ENCODE peak calls at places on chromosomes 11 and 22, in six cellular contexts. One of them, this sample, is unnamed.

GRCh38 chr11:102110761-102111010 is 439 bp downstream of the YAP1 start:
- DNase-seq in ovary: no peak
- DNase-seq in colonic mucosa: no peak
- DNase-seq in WTC11: no peak
- DNase-seq in dorsolateral prefrontal cortex: no peak
- DNase-seq in AG09319: no peak
- DNase-seq in this sample: no peak

GRCh38 chr11:69941546-69942332 is 122.5 kb upstream of the FGF3 start:
- DNase-seq in ovary: no peak
- DNase-seq in colonic mucosa: no peak
- DNase-seq in WTC11: peak
- DNase-seq in dorsolateral prefrontal cortex: peak
- DNase-seq in AG09319: no peak
- DNase-seq in this sample: peak

GRCh38 chr22:31305194-31305593 is 12.9 kb upstream of the PIK3IP1 start:
- DNase-seq in ovary: no peak
- DNase-seq in colonic mucosa: no peak
- DNase-seq in WTC11: no peak
- DNase-seq in dorsolateral prefrontal cortex: no peak
- DNase-seq in AG09319: no peak
- DNase-seq in this sample: no peak

GRCh38 chr11:21421930-21422329 is 752.5 kb downstream of the NELL1 start:
- DNase-seq in ovary: no peak
- DNase-seq in colonic mucosa: no peak
- DNase-seq in WTC11: no peak
- DNase-seq in dorsolateral prefrontal cortex: no peak
- DNase-seq in AG09319: no peak
- DNase-seq in this sample: no peak

GRCh38 chr11:1064167-1064566 is 10.5 kb upstream of the MUC2 start:
- DNase-seq in ovary: no peak
- DNase-seq in colonic mucosa: no peak
- DNase-seq in WTC11: no peak
- DNase-seq in dorsolateral prefrontal cortex: no peak
- DNase-seq in AG09319: no peak
- DNase-seq in this sample: no peak

GRCh38 chr22:26589367-26589844 is 526 bp downstream of the TPST2 start:
- DNase-seq in ovary: no peak
- DNase-seq in colonic mucosa: peak
- DNase-seq in WTC11: peak
- DNase-seq in dorsolateral prefrontal cortex: no peak
- DNase-seq in AG09319: no peak
- DNase-seq in this sample: peak

GRCh38 chr11:72036687-72037086 is 38.0 kb downstream of the IL18BP start:
- DNase-seq in ovary: no peak
- DNase-seq in colonic mucosa: no peak
- DNase-seq in WTC11: no peak
- DNase-seq in dorsolateral prefrontal cortex: no peak
- DNase-seq in AG09319: no peak
- DNase-seq in this sample: no peak

GRCh38 chr22:42296883-42297282 is 26.4 kb upstream of the TCF20 start:
- DNase-seq in ovary: no peak
- DNase-seq in colonic mucosa: no peak
- DNase-seq in WTC11: no peak
- DNase-seq in dorsolateral prefrontal cortex: no peak
- DNase-seq in AG09319: no peak
- DNase-seq in this sample: no peak

GRCh38 chr11:119307974-119308373 is 9.0 kb downstream of the MCAM start:
- DNase-seq in ovary: no peak
- DNase-seq in colonic mucosa: no peak
- DNase-seq in WTC11: no peak
- DNase-seq in dorsolateral prefrontal cortex: no peak
- DNase-seq in AG09319: no peak
- DNase-seq in this sample: no peak

GRCh38 chr11:47387944-47388696 is 9.8 kb upstream of the SPI1 start:
- DNase-seq in ovary: no peak
- DNase-seq in colonic mucosa: no peak
- DNase-seq in WTC11: no peak
- DNase-seq in dorsolateral prefrontal cortex: no peak
- DNase-seq in AG09319: no peak
- DNase-seq in this sample: no peak

GRCh38 chr11:47390084-47390760 is 11.9 kb upstream of the SPI1 start:
- DNase-seq in ovary: no peak
- DNase-seq in colonic mucosa: no peak
- DNase-seq in WTC11: no peak
- DNase-seq in dorsolateral prefrontal cortex: no peak
- DNase-seq in AG09319: no peak
- DNase-seq in this sample: no peak

GRCh38 chr11:47389577-47390072 is 11.3 kb upstream of the SPI1 start:
- DNase-seq in ovary: no peak
- DNase-seq in colonic mucosa: no peak
- DNase-seq in WTC11: no peak
- DNase-seq in dorsolateral prefrontal cortex: no peak
- DNase-seq in AG09319: no peak
- DNase-seq in this sample: no peak

GRCh38 chr11:47391077-47391583 is 12.8 kb upstream of the SPI1 start:
- DNase-seq in ovary: peak
- DNase-seq in colonic mucosa: no peak
- DNase-seq in WTC11: no peak
- DNase-seq in dorsolateral prefrontal cortex: no peak
- DNase-seq in AG09319: no peak
- DNase-seq in this sample: no peak

DNA sequence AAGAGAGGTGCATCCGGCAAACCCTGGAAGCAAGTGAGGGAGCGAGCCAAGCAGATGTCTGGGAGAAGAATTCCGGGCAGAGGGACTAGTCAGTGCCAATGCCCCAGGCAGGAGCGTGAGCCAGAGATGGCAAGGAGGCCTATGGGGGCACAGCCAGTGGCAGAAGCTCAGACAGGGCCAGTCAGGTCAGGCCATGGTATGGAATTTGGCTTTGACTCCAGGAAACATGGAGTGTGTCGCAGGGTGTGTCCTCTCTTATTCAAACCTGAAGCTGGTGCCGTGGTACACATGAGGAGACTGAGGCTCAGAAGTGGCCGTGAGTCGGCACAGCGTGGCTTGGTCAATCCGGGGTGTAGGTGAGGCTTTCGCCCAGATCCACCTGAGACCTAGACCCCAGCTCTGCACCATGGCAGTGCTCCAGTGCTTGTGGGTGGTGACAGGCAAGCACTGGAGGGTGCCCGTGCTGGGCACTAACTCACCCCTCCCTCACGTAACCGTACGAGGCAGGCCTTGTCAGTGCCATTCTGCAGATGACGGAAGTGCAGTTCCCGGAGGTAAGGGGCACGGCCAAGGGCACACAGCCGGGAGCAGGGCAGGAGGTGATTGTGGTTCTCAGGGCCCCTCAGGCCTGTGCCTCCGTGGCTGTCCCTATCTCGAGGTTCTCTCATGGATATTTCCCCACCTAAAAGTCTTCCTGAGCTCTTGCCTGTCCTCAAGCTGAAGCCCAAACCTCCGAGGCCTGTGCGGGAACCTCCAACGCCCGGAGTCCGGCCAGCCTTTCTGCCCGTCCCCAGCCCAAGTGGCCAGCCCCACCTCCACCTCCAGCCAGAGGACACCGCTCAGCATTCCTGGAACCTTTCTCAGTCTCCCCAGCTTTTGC is 10.6 kb upstream of the SPI1 start:
- DNase-seq in ovary: no peak
- DNase-seq in colonic mucosa: no peak
- DNase-seq in WTC11: no peak
- DNase-seq in dorsolateral prefrontal cortex: no peak
- DNase-seq in AG09319: no peak
- DNase-seq in this sample: no peak
- TF ChIP-seq CTCF in ovary: no peak
- TF ChIP-seq CTCF in colonic mucosa: no peak
- TF ChIP-seq CTCF in WTC11: no peak
- TF ChIP-seq CTCF in dorsolateral prefrontal cortex: no peak
- TF ChIP-seq CTCF in AG09319: no peak
- TF ChIP-seq CTCF in this sample: no peak

DNA sequence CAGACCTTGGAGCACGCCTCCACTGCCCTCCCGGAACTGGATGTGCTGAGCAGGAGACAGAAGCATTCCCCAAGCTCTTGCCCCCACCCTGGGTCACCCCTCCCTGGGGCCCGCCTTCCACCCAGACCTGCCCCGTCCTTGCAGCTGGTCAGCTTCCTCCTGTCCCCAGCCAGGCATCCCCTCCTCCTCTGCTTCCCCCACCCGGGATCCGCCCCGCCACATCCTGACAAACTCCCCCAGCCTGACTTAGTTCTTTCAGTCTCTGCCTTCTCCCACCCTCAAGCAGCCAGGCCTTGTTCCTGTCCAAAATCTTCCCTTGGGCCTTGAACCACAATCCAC is 1.1 kb upstream of the PLXNB2 start:
- DNase-seq in ovary: peak
- DNase-seq in colonic mucosa: peak
- DNase-seq in WTC11: no peak
- DNase-seq in dorsolateral prefrontal cortex: no peak
- DNase-seq in AG09319: no peak
- DNase-seq in this sample: peak
- TF ChIP-seq CTCF in ovary: no peak
- TF ChIP-seq CTCF in colonic mucosa: no peak
- TF ChIP-seq CTCF in WTC11: no peak
- TF ChIP-seq CTCF in dorsolateral prefrontal cortex: no peak
- TF ChIP-seq CTCF in AG09319: no peak
- TF ChIP-seq CTCF in this sample: no peak

DNA sequence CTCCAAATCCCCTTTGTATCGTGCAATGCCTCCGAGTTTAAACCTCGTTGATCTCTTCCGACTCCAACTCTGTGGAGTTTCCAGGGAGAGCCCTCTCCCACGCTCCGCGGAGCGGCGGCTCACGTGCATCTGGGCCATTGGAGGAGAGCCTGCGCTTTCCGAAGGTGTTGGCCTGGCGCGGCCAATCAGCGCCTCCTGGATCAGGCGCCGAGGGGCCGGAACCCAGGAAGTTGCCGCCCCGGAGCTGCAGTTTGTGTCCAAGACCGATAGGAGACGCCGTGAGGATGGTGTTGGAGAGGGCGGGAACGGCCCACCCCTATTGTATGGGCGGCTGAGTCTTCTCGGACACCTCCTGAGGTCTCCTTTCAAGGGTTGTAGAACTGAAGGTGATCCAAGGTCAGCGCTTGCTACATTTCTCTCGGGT is 1.6 kb downstream of the ADAMTS15 start:
- DNase-seq in ovary: peak
- DNase-seq in colonic mucosa: peak
- DNase-seq in WTC11: peak
- DNase-seq in dorsolateral prefrontal cortex: no peak
- DNase-seq in AG09319: peak
- DNase-seq in this sample: peak
- TF ChIP-seq CTCF in ovary: no peak
- TF ChIP-seq CTCF in colonic mucosa: peak
- TF ChIP-seq CTCF in WTC11: peak
- TF ChIP-seq CTCF in dorsolateral prefrontal cortex: peak
- TF ChIP-seq CTCF in AG09319: peak
- TF ChIP-seq CTCF in this sample: peak

DNA sequence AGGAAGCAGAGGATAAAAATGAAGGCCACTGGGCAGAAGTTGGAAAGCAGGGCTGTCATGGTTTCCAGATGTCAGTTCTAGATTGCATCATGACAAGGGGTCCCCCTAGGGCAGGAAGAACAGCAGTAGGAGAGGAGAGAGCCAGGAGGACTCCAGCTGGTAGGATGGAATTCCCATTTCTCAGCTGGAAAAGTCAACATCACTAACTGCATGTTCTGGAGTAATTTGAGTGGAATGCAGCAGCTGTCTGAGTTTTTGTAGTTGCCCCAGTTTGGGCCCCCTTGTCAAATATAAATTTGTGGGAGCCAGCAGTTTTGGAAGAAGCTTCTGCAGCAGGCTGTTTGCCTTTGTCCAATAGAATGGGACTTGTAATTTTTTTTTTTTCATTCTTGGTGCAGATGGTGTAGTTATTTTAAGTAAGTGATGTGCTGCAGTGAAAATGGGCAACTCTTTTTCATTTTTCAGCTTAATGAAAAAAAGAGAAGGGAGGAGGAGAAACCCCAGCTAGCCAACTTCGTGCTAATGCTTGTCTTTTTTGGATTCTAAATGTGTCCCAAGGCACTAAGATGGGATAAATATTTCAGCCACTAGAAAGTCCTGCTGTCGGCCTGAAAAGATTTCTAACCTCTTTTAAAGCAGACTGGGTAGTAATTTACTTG is 87.0 kb downstream of the LDLRAD3 start:
- DNase-seq in ovary: no peak
- DNase-seq in colonic mucosa: no peak
- DNase-seq in WTC11: no peak
- DNase-seq in dorsolateral prefrontal cortex: no peak
- DNase-seq in AG09319: peak
- DNase-seq in this sample: no peak
- TF ChIP-seq CTCF in ovary: no peak
- TF ChIP-seq CTCF in colonic mucosa: no peak
- TF ChIP-seq CTCF in WTC11: no peak
- TF ChIP-seq CTCF in dorsolateral prefrontal cortex: no peak
- TF ChIP-seq CTCF in AG09319: no peak
- TF ChIP-seq CTCF in this sample: no peak

GRCh38 chr11:132943737-132944556 is 588.4 kb downstream of the OPCML start:
- DNase-seq in ovary: no peak
- DNase-seq in colonic mucosa: no peak
- DNase-seq in WTC11: peak
- DNase-seq in dorsolateral prefrontal cortex: peak
- DNase-seq in AG09319: no peak
- DNase-seq in this sample: peak
- TF ChIP-seq CTCF in ovary: no peak
- TF ChIP-seq CTCF in colonic mucosa: no peak
- TF ChIP-seq CTCF in WTC11: no peak
- TF ChIP-seq CTCF in dorsolateral prefrontal cortex: no peak
- TF ChIP-seq CTCF in AG09319: no peak
- TF ChIP-seq CTCF in this sample: no peak

This sample was measured in glutamatergic neuron.